ENCODE peak calls at places on chromosomes 16 and 17, in four cellular contexts. One of them, this sample, is unnamed.

GRCh38 chr16:85137323-85138072 is 25.2 kb upstream of the CIBAR2 start:
- DNase-seq in EL: peak
- DNase-seq in NCI-H748 treated with DMSO at 0.1 percent for 48 hours: no peak
- DNase-seq in stimulated activated effector memory CD8-positive, alpha-beta T cell treated with anti-CD3 and anti-CD28 coated beads, Interleukin-12 subunit alpha, Interleukin-12 subunit beta, amount 100 ng/mL, for 72 hours: no peak
- DNase-seq in this sample: no peak

GRCh38 chr17:41413353-41413752 is 11.0 kb downstream of the KRT37 start:
- DNase-seq in EL: peak
- DNase-seq in stimulated activated effector memory CD8-positive, alpha-beta T cell treated with anti-CD3 and anti-CD28 coated beads, Interleukin-12 subunit alpha, Interleukin-12 subunit beta, amount 100 ng/mL, for 72 hours: no peak
- DNase-seq in NCI-H748 treated with DMSO at 0.1 percent for 48 hours: no peak
- DNase-seq in this sample: no peak

GRCh38 chr17:74210191-74211140 is 2.9 kb upstream of the TTYH2 start:
- DNase-seq in stimulated activated effector memory CD8-positive, alpha-beta T cell treated with anti-CD3 and anti-CD28 coated beads, Interleukin-12 subunit alpha, Interleukin-12 subunit beta, amount 100 ng/mL, for 72 hours: peak
- DNase-seq in EL: peak
- DNase-seq in NCI-H748 treated with DMSO at 0.1 percent for 48 hours: no peak
- DNase-seq in this sample: peak

GRCh38 chr17:9150407-9151090 is 129.2 kb downstream of the NTN1 start:
- DNase-seq in EL: peak
- DNase-seq in NCI-H748 treated with DMSO at 0.1 percent for 48 hours: no peak
- DNase-seq in stimulated activated effector memory CD8-positive, alpha-beta T cell treated with anti-CD3 and anti-CD28 coated beads, Interleukin-12 subunit alpha, Interleukin-12 subunit beta, amount 100 ng/mL, for 72 hours: no peak
- DNase-seq in this sample: no peak

GRCh38 chr17:4327638-4328037 is 38.8 kb downstream of the UBE2G1 start:
- DNase-seq in EL: peak
- DNase-seq in NCI-H748 treated with DMSO at 0.1 percent for 48 hours: no peak
- DNase-seq in stimulated activated effector memory CD8-positive, alpha-beta T cell treated with anti-CD3 and anti-CD28 coated beads, Interleukin-12 subunit alpha, Interleukin-12 subunit beta, amount 100 ng/mL, for 72 hours: no peak
- DNase-seq in this sample: no peak

GRCh38 chr16:8567355-8568230 is 22.7 kb downstream of the TMEM114 start:
- DNase-seq in stimulated activated effector memory CD8-positive, alpha-beta T cell treated with anti-CD3 and anti-CD28 coated beads, Interleukin-12 subunit alpha, Interleukin-12 subunit beta, amount 100 ng/mL, for 72 hours: peak
- DNase-seq in EL: peak
- DNase-seq in NCI-H748 treated with DMSO at 0.1 percent for 48 hours: peak
- DNase-seq in this sample: peak

GRCh38 chr16:379961-380836 is 1.6 kb downstream of the PGAP6 start:
- DNase-seq in NCI-H748 treated with DMSO at 0.1 percent for 48 hours: no peak
- DNase-seq in EL: no peak
- DNase-seq in stimulated activated effector memory CD8-positive, alpha-beta T cell treated with anti-CD3 and anti-CD28 coated beads, Interleukin-12 subunit alpha, Interleukin-12 subunit beta, amount 100 ng/mL, for 72 hours: no peak
- DNase-seq in this sample: no peak

GRCh38 chr16:4879049-4879448 is 31.8 kb downstream of the UBN1 start:
- DNase-seq in NCI-H748 treated with DMSO at 0.1 percent for 48 hours: no peak
- DNase-seq in stimulated activated effector memory CD8-positive, alpha-beta T cell treated with anti-CD3 and anti-CD28 coated beads, Interleukin-12 subunit alpha, Interleukin-12 subunit beta, amount 100 ng/mL, for 72 hours: no peak
- DNase-seq in EL: peak
- DNase-seq in this sample: no peak

GRCh38 chr16:65773319-65773874 is 593.1 kb upstream of the CDH5 start:
- DNase-seq in stimulated activated effector memory CD8-positive, alpha-beta T cell treated with anti-CD3 and anti-CD28 coated beads, Interleukin-12 subunit alpha, Interleukin-12 subunit beta, amount 100 ng/mL, for 72 hours: no peak
- DNase-seq in NCI-H748 treated with DMSO at 0.1 percent for 48 hours: no peak
- DNase-seq in EL: no peak
- DNase-seq in this sample: no peak

GRCh38 chr16:54031107-54031760 is 255.4 kb downstream of the IRX3 start:
- DNase-seq in NCI-H748 treated with DMSO at 0.1 percent for 48 hours: no peak
- DNase-seq in stimulated activated effector memory CD8-positive, alpha-beta T cell treated with anti-CD3 and anti-CD28 coated beads, Interleukin-12 subunit alpha, Interleukin-12 subunit beta, amount 100 ng/mL, for 72 hours: no peak
- DNase-seq in EL: peak
- DNase-seq in this sample: no peak

GRCh38 chr16:13223666-13224065 is 322.3 kb downstream of the SHISA9 start:
- DNase-seq in NCI-H748 treated with DMSO at 0.1 percent for 48 hours: no peak
- DNase-seq in stimulated activated effector memory CD8-positive, alpha-beta T cell treated with anti-CD3 and anti-CD28 coated beads, Interleukin-12 subunit alpha, Interleukin-12 subunit beta, amount 100 ng/mL, for 72 hours: no peak
- DNase-seq in EL: no peak
- DNase-seq in this sample: no peak

GRCh38 chr17:37650419-37651003 is 7.3 kb upstream of the DDX52 start:
- DNase-seq in NCI-H748 treated with DMSO at 0.1 percent for 48 hours: peak
- DNase-seq in EL: peak
- DNase-seq in stimulated activated effector memory CD8-positive, alpha-beta T cell treated with anti-CD3 and anti-CD28 coated beads, Interleukin-12 subunit alpha, Interleukin-12 subunit beta, amount 100 ng/mL, for 72 hours: no peak
- DNase-seq in this sample: peak

GRCh38 chr16:67186550-67186950 is 2.8 kb upstream of the MATCAP1 start:
- DNase-seq in EL: peak
- DNase-seq in stimulated activated effector memory CD8-positive, alpha-beta T cell treated with anti-CD3 and anti-CD28 coated beads, Interleukin-12 subunit alpha, Interleukin-12 subunit beta, amount 100 ng/mL, for 72 hours: no peak
- DNase-seq in NCI-H748 treated with DMSO at 0.1 percent for 48 hours: no peak
- DNase-seq in this sample: no peak

GRCh38 chr17:82121246-82121645 is 23.2 kb upstream of the FASN start:
- DNase-seq in NCI-H748 treated with DMSO at 0.1 percent for 48 hours: no peak
- DNase-seq in stimulated activated effector memory CD8-positive, alpha-beta T cell treated with anti-CD3 and anti-CD28 coated beads, Interleukin-12 subunit alpha, Interleukin-12 subunit beta, amount 100 ng/mL, for 72 hours: no peak
- DNase-seq in EL: no peak
- DNase-seq in this sample: no peak

GRCh38 chr17:58534901-58535421 is 20.5 kb upstream of the MTMR4 start:
- DNase-seq in stimulated activated effector memory CD8-positive, alpha-beta T cell treated with anti-CD3 and anti-CD28 coated beads, Interleukin-12 subunit alpha, Interleukin-12 subunit beta, amount 100 ng/mL, for 72 hours: no peak
- DNase-seq in NCI-H748 treated with DMSO at 0.1 percent for 48 hours: no peak
- DNase-seq in EL: peak
- DNase-seq in this sample: no peak

GRCh38 chr16:59180083-59180476 is 446.0 kb upstream of the GOT2 start:
- DNase-seq in stimulated activated effector memory CD8-positive, alpha-beta T cell treated with anti-CD3 and anti-CD28 coated beads, Interleukin-12 subunit alpha, Interleukin-12 subunit beta, amount 100 ng/mL, for 72 hours: no peak
- DNase-seq in EL: no peak
- DNase-seq in NCI-H748 treated with DMSO at 0.1 percent for 48 hours: no peak
- DNase-seq in this sample: no peak

GRCh38 chr16:64893386-64893785 is 228.5 kb downstream of the CDH11 start:
- DNase-seq in stimulated activated effector memory CD8-positive, alpha-beta T cell treated with anti-CD3 and anti-CD28 coated beads, Interleukin-12 subunit alpha, Interleukin-12 subunit beta, amount 100 ng/mL, for 72 hours: no peak
- DNase-seq in EL: peak
- DNase-seq in NCI-H748 treated with DMSO at 0.1 percent for 48 hours: no peak
- DNase-seq in this sample: no peak

GRCh38 chr17:51709867-51710266 is 448.6 kb downstream of the CA10 start:
- DNase-seq in EL: no peak
- DNase-seq in stimulated activated effector memory CD8-positive, alpha-beta T cell treated with anti-CD3 and anti-CD28 coated beads, Interleukin-12 subunit alpha, Interleukin-12 subunit beta, amount 100 ng/mL, for 72 hours: no peak
- DNase-seq in NCI-H748 treated with DMSO at 0.1 percent for 48 hours: no peak
- DNase-seq in this sample: no peak

GRCh38 chr17:49180303-49180702 is 30.1 kb downstream of the GNGT2 start:
- DNase-seq in NCI-H748 treated with DMSO at 0.1 percent for 48 hours: peak
- DNase-seq in stimulated activated effector memory CD8-positive, alpha-beta T cell treated with anti-CD3 and anti-CD28 coated beads, Interleukin-12 subunit alpha, Interleukin-12 subunit beta, amount 100 ng/mL, for 72 hours: peak
- DNase-seq in EL: peak
- DNase-seq in this sample: peak

GRCh38 chr17:6494239-6494941 is 50.1 kb downstream of the PIMREG start:
- DNase-seq in stimulated activated effector memory CD8-positive, alpha-beta T cell treated with anti-CD3 and anti-CD28 coated beads, Interleukin-12 subunit alpha, Interleukin-12 subunit beta, amount 100 ng/mL, for 72 hours: no peak
- DNase-seq in EL: no peak
- DNase-seq in NCI-H748 treated with DMSO at 0.1 percent for 48 hours: no peak
- DNase-seq in this sample: no peak

GRCh38 chr17:80879723-80880649 is 111.7 kb upstream of the CHMP6 start:
- DNase-seq in stimulated activated effector memory CD8-positive, alpha-beta T cell treated with anti-CD3 and anti-CD28 coated beads, Interleukin-12 subunit alpha, Interleukin-12 subunit beta, amount 100 ng/mL, for 72 hours: no peak
- DNase-seq in NCI-H748 treated with DMSO at 0.1 percent for 48 hours: no peak
- DNase-seq in EL: no peak
- DNase-seq in this sample: no peak

GRCh38 chr17:80348551-80349436 is 66.2 kb upstream of the ENDOV start:
- DNase-seq in EL: peak
- DNase-seq in stimulated activated effector memory CD8-positive, alpha-beta T cell treated with anti-CD3 and anti-CD28 coated beads, Interleukin-12 subunit alpha, Interleukin-12 subunit beta, amount 100 ng/mL, for 72 hours: no peak
- DNase-seq in NCI-H748 treated with DMSO at 0.1 percent for 48 hours: no peak
- DNase-seq in this sample: no peak

This sample was measured in NCI-H146.